ENCODE peak calls at places on chromosomes 4 and X, in four cellular contexts. S is K562, C is HepG2, J is H1. I is an unnamed sample.

GRCh38 chrX:11566158-11566557 is 99.6 kb downstream of the ARHGAP6 start:
- DNase-seq in S (no peak), C (no peak), J (no peak), I (no peak)

GRCh38 chr4:6804082-6804752 is 21.7 kb downstream of the KIAA0232 start:
- DNase-seq in S (no peak), C (no peak), J (no peak), I (no peak)

GRCh38 chr4:136650541-136651277 is 881.6 kb downstream of the PCDH18 start:
- DNase-seq in S (no peak), C (peak), J (no peak), I (no peak)

GRCh38 chr4:9875516-9875915 is 94.1 kb downstream of the DRD5 start:
- DNase-seq in S (no peak), C (no peak), J (no peak), I (peak)

GRCh38 chrX:119698835-119699234 is 5.9 kb upstream of the SEPTIN6 start:
- DNase-seq in S (peak), C (peak), J (no peak), I (no peak)

GRCh38 chr4:7462509-7462971 is 27.8 kb upstream of the PSAPL1 start:
- DNase-seq in S (no peak), C (peak), J (peak), I (no peak)

GRCh38 chr4:153538408-153539057 is 72.4 kb downstream of the TMEM131L start:
- DNase-seq in S (no peak), C (no peak), J (no peak), I (no peak)

GRCh38 chrX:118904664-118905063 is 69.8 kb upstream of the LONRF3 start:
- DNase-seq in S (no peak), C (no peak), J (no peak), I (no peak)

GRCh38 chr4:2931765-2932560 is 31.2 kb downstream of the NOP14 start:
- DNase-seq in S (no peak), C (no peak), J (no peak), I (peak)

GRCh38 chr4:180380733-180381132 is 1862.5 kb upstream of the TENM3 start:
- DNase-seq in S (no peak), C (no peak), J (no peak), I (no peak)

GRCh38 chr4:164442167-164442566 is 311.8 kb upstream of the SMIM31 start:
- DNase-seq in S (no peak), C (no peak), J (no peak), I (no peak)

GRCh38 chr4:164441131-164441530 is 312.8 kb upstream of the SMIM31 start:
- DNase-seq in S (no peak), C (no peak), J (no peak), I (no peak)

GRCh38 chr4:164446516-164446915 is 307.4 kb upstream of the SMIM31 start:
- DNase-seq in S (no peak), C (no peak), J (no peak), I (no peak)
- TF ChIP-seq POLR2AphosphoS5 in S (no peak), C (no peak), J (no peak), I (no peak)

GRCh38 chrX:7115557-7115956 is 32.0 kb upstream of the STS start:
- DNase-seq in S (no peak), C (no peak), J (no peak), I (no peak)
- TF ChIP-seq GABPA in S (no peak), C (no peak), J (no peak), I (no peak)

DNA sequence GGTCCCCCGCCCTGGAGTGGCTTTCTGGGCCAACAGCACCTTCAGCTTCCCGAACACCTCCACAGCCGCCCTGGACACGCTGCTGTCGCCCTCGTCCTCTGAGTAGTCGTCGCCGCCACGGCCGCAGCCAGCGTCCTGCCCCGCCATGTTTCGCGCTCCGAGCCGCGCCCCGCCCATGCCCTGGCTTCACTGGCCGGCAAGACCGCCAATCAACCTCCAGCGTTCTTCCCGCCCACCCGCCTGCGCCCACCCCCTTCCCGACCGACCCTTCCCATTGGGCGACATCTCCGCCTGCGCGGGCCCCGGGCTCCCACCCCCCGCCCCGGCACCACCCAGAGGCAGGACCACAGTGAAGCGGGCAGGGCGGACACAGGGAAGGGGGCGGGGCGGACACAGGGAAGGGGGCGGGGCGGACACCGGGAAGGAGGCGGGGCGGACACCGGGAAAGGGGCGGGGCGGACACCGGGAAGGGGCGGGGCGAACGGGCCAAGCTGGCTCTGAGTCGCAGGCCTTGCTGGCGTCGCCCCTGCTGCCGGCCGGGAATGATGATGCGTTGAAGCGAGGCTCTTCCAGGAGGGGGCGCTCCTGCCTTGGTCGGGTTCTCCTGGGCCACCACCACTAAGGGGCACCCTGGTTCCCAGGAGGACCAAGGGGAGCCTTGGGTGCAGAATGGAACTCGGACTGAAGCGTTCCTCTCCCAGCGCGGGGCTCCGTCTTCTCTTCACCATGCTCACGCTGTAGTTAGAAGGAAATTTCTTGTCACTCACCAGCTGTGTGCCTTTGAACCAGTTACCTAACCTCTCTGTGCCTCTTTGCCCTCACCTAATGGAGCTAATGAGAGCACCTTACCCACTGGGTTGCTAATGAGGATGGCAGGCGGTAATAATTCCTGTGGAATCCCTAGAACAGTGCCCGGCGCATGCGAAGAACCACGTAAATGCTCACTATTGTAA is at the start of gene HAUS7:
- DNase-seq in S (peak), C (peak), J (peak), I (peak)
- H3K4me3 ChIP-seq in S (peak), C (peak), J (peak), I (peak)

DNA sequence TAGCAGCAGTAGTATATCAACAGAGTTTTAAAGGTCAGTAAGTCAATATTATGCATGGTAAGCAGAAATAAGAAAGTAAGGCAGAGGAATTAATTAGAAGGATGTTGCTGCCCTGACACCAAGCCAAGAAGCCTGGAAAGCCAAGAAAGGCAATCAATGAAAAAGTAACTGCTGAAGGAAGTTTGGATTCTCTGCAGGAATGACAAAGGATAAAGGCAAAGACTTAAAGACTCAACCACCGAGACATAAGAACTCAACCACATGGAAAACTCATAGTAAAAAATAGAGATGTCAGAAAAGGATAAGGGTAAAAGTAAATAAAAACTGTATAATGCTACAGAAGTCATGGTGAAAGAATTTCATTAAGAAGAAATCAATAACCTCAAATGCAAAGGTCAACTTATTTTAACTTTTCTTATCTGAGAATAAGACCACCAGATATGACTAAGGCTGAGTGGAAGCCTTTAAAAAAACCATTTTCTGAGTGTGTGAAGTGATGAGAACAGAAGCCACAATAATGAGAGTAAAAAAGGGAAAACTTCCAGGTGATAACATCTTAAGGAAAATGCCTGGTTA is 55.2 kb downstream of the NEK1 start:
- DNase-seq in S (no peak), C (no peak), J (no peak), I (no peak)
- TF ChIP-seq POLR2AphosphoS5 in S (no peak), C (no peak), J (no peak), I (no peak)

GRCh38 chr4:140557831-140558435 is 10.8 kb downstream of the UCP1 start:
- DNase-seq in S (no peak), C (no peak), J (no peak), I (no peak)

DNA sequence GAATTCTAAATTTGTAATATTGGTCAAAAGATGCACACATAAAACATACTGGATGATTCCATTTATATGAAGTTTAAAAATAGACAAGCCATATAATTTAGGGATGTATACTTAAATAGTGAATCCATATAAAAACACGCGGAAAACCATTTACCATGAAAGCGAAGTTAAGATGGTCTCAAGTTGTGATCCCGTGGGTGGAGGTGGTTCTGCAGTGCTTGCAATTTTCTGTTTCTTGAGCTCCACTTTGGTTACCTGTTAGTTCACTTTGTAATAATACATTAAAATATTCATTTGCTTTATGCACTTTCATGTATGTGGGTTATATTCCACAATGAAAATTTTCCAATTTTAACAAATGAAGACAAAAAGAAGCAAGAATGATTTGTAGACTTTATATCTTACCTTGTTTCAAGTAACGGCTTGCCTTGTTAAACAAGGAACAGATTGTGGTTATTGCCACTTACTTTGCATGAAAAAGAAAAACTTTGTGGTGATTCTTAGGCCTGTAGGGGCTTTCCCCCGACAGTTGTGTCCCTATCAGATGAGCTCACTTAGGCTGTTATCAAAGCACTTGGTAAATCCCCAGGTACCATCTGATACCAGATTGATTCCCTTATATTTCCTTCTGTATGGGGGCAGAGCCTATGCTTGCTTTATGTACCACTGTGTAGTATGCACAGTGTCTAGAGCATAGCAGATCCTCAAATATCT is 12.2 kb downstream of the UCP1 start:
- DNase-seq in S (no peak), C (no peak), J (no peak), I (no peak)
- TF ChIP-seq GABPA in S (no peak), C (no peak), J (no peak), I (no peak)

DNA sequence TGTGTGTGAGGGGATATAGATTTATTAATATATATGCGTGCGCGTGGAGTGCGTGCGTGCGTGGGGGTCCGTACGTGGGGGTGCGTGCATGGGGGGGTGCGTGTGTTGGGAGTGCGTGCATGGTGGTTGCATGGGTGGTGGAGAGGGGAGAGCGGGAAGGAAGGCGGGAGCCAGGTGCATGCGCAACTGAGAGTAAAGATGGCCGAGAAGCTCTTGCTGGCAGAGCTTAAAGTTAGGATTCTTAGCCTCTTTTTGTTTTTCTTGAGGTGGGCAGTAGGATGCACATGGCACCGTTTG is 45.8 kb downstream of the TEX13B start:
- DNase-seq in S (no peak), C (no peak), J (no peak), I (no peak)
- H3K4me3 ChIP-seq in S (no peak), C (no peak), J (peak), I (no peak)

DNA sequence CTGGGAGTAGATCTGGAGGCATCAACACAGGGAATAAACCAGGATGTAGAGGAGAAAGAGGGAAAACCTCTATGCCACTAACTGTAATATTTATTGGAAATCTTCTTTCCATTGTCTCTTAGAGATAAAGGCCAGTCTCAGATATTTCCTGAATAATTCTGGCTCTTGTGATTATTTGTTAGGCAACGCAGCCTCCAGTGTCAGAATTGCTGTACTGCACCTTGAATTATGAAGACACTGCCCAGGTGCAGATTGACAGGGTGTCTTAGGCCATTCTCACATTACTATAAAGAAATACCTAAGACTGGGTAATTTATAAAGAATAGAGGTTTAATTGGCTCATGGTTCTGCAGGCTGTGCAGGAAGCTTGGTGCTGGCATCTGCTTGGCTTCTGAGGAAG is 100.7 kb upstream of the ZDHHC15 start:
- DNase-seq in S (no peak), C (peak), J (no peak), I (no peak)
- TF ChIP-seq POLR2AphosphoS5 in S (no peak), C (no peak), J (no peak), I (no peak)

I was measured in HL-60.